ENCODE peak calls at places on chromosomes 6 and 20, in six cellular contexts. V is left ventricle myocardium inferior, U is heart right ventricle, W is stomach, C is hepatocyte, X is tibial nerve. H is an unnamed sample.
A peak's percentile ranks its signal among the peaks of the same experiment; 100 is the strongest.

GRCh38 chr6:164274510-164274909 is 860.0 kb downstream of the QKI start:
- DNase-seq in V (no peak), U (no peak), W (no peak), C (no peak), X (no peak), H (no peak)

GRCh38 chr6:20217476-20217855 is 5.2 kb upstream of the MBOAT1 start:
- DNase-seq in V (no peak), U (no peak), W (no peak), C (no peak), X (no peak), H (no peak)

GRCh38 chr20:56540415-56540814 is 7.4 kb downstream of the FAM209B start:
- DNase-seq in V (no peak), U (no peak), W (no peak), C (no peak), X (no peak), H (no peak)

GRCh38 chr6:105431226-105431625 is 28.3 kb upstream of the PREP start:
- DNase-seq in V (no peak), U (no peak), W (no peak), C (peak; percentile 61), X (no peak), H (peak; percentile 30)

GRCh38 chr20:51930775-51931174 is 128.5 kb upstream of the SALL4 start:
- DNase-seq in V (no peak), U (no peak), W (no peak), C (peak; percentile 68), X (no peak), H (no peak)

GRCh38 chr6:168791916-168792315 is 350.9 kb downstream of the SMOC2 start:
- DNase-seq in V (no peak), U (no peak), W (no peak), C (no peak), X (no peak), H (no peak)

GRCh38 chr6:150346346-150346745 is 22.5 kb upstream of the IYD start:
- DNase-seq in V (no peak), U (no peak), W (no peak), C (no peak), X (no peak), H (no peak)

GRCh38 chr6:152313542-152314482 is 323.4 kb downstream of the SYNE1 start:
- DNase-seq in V (no peak), U (no peak), W (no peak), C (peak; percentile 60), X (no peak), H (no peak)

GRCh38 chr6:30741789-30742315 is 635 bp downstream of the FLOT1 start:
- DNase-seq in V (peak; percentile 64), U (no peak), W (no peak), C (peak; percentile 79), X (no peak), H (no peak)

GRCh38 chr6:15522427-15522826 is 140.4 kb downstream of the DTNBP1 start:
- DNase-seq in V (no peak), U (no peak), W (no peak), C (no peak), X (no peak), H (no peak)

GRCh38 chr20:35796556-35796955 is 24.7 kb downstream of the PHF20 start:
- DNase-seq in V (no peak), U (no peak), W (no peak), C (no peak), X (no peak), H (no peak)

GRCh38 chr6:97026298-97026697 is 101.8 kb downstream of the KLHL32 start:
- DNase-seq in V (no peak), U (no peak), W (no peak), C (no peak), X (no peak), H (no peak)

GRCh38 chr20:1800777-1801176 is 94.4 kb upstream of the SIRPA start:
- DNase-seq in V (no peak), U (no peak), W (no peak), C (no peak), X (no peak), H (no peak)

GRCh38 chr20:58538752-58539151 is 23.6 kb upstream of the APCDD1L start:
- DNase-seq in V (no peak), U (no peak), W (no peak), C (no peak), X (no peak), H (no peak)

GRCh38 chr6:116396451-116396850 is 25.7 kb downstream of the DSE start:
- DNase-seq in V (no peak), U (no peak), W (no peak), C (no peak), X (no peak), H (no peak)

GRCh38 chr6:40794581-40794980 is 207.4 kb upstream of the LRFN2 start:
- DNase-seq in V (no peak), U (no peak), W (no peak), C (no peak), X (no peak), H (no peak)

GRCh38 chr20:34364013-34364382 is 925 bp downstream of the ITCH start:
- DNase-seq in V (no peak), U (no peak), W (no peak), C (peak; percentile 53), X (no peak), H (no peak)

GRCh38 chr6:46170357-46171289 is at the start of gene ENPP5:
- DNase-seq in V (peak; percentile 73), U (peak; percentile 70), W (peak; percentile 89), C (peak; percentile 93), X (peak; percentile 25), H (peak; percentile 96)

GRCh38 chr20:59785986-59786753 is 147.3 kb downstream of the SYCP2 start:
- DNase-seq in V (no peak), U (no peak), W (peak; percentile 16), C (no peak), X (no peak), H (no peak)
- H3K9me3 ChIP-seq in V (no peaks in the 10 kb centered on the region), U (no peaks in the 10 kb centered on the region), W (no peaks in the 10 kb centered on the region), C (no peaks in the 10 kb centered on the region), X (no peaks in the 10 kb centered on the region), H (no peaks in the 10 kb centered on the region)

DNA sequence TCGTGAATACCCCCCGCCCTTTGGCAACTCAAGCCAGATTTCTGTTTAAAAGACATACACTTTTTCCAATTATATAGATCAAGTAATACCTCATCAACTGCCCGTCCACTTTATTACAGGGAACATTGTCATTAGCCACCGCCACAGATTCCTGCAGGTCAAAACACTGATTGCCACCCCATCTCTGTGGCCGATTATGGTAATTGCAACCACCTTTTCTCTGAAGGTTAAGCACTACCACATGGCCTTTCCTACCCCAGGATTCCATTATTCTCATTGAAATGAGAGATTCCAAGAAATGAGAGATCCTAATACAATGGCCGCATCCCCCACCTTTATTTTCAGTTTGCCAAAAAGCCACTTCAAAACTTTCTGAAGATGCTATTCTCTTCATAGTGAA is 478.8 kb upstream of the HSF2 start:
- DNase-seq in V (no peak), U (no peak), W (no peak), C (no peak), X (no peak), H (no peak)
- TF ChIP-seq CTCF in V (no peak), U (no peak), W (no peak), C (no peak), X (no peak), H (no peak)

GRCh38 chr6:37972994-37973757 is 153.6 kb downstream of the ZFAND3 start:
- DNase-seq in V (no peak), U (no peak), W (no peak), C (no peak), X (no peak), H (no peak)
- H3K9me3 ChIP-seq in V (peaks cover 22% of the 10 kb centered on the region), U (peaks cover 19% of the 10 kb centered on the region), W (peaks cover 9% of the 10 kb centered on the region), C (no peaks in the 10 kb centered on the region), X (peaks cover 9% of the 10 kb centered on the region), H (no peaks in the 10 kb centered on the region)

GRCh38 chr6:44276667-44277640 is 6.7 kb downstream of the TMEM151B start:
- DNase-seq in V (no peak), U (no peak), W (no peak), C (no peak), X (no peak), H (no peak)
- TF ChIP-seq CTCF in V (no peak), U (no peak), W (no peak), C (no peak), X (no peak), H (no peak)

H was measured in colonic mucosa.